ENCODE peak calls at places on chromosomes 3 and 15, in seven cellular contexts. One of them, this sample, is unnamed.

GRCh38 chr15:68512052-68512451 is 66.7 kb upstream of the CORO2B start:
- DNase-seq in spleen: no peak
- DNase-seq in Panc1: no peak
- DNase-seq in HepG2: no peak
- DNase-seq in HL-60: no peak
- DNase-seq in GM23338: no peak
- DNase-seq in transverse colon: no peak
- DNase-seq in this sample: no peak

GRCh38 chr15:82663186-82663600 is 16.0 kb upstream of the CPEB1 start:
- DNase-seq in spleen: no peak
- DNase-seq in HL-60: peak
- DNase-seq in transverse colon: peak
- DNase-seq in HepG2: peak
- DNase-seq in GM23338: peak
- DNase-seq in Panc1: no peak
- DNase-seq in this sample: no peak

GRCh38 chr15:28892789-28893610 is 7.2 kb downstream of the APBA2 start:
- DNase-seq in HL-60: no peak
- DNase-seq in HepG2: no peak
- DNase-seq in spleen: no peak
- DNase-seq in Panc1: no peak
- DNase-seq in transverse colon: no peak
- DNase-seq in GM23338: no peak
- DNase-seq in this sample: no peak

GRCh38 chr3:177358085-177358967 is 161.0 kb upstream of the TBL1XR1 start:
- DNase-seq in transverse colon: peak
- DNase-seq in Panc1: peak
- DNase-seq in GM23338: peak
- DNase-seq in HepG2: peak
- DNase-seq in HL-60: peak
- DNase-seq in spleen: peak
- DNase-seq in this sample: peak

GRCh38 chr15:70617076-70617910 is 146.1 kb downstream of the UACA start:
- DNase-seq in transverse colon: no peak
- DNase-seq in HepG2: peak
- DNase-seq in spleen: no peak
- DNase-seq in Panc1: no peak
- DNase-seq in HL-60: peak
- DNase-seq in GM23338: no peak
- DNase-seq in this sample: no peak

GRCh38 chr3:107206141-107206540 is 171.1 kb upstream of the CCDC54 start:
- DNase-seq in HL-60: peak
- DNase-seq in GM23338: peak
- DNase-seq in HepG2: peak
- DNase-seq in transverse colon: no peak
- DNase-seq in spleen: no peak
- DNase-seq in Panc1: no peak
- DNase-seq in this sample: no peak

GRCh38 chr15:65298731-65299130 is 2.9 kb downstream of the RNU5A-1 start:
- DNase-seq in HL-60: no peak
- DNase-seq in spleen: no peak
- DNase-seq in Panc1: no peak
- DNase-seq in HepG2: no peak
- DNase-seq in transverse colon: no peak
- DNase-seq in GM23338: no peak
- DNase-seq in this sample: no peak

GRCh38 chr3:175585898-175586297 is 726.8 kb downstream of the NAALADL2 start:
- DNase-seq in spleen: no peak
- DNase-seq in HepG2: no peak
- DNase-seq in HL-60: no peak
- DNase-seq in GM23338: no peak
- DNase-seq in transverse colon: no peak
- DNase-seq in Panc1: no peak
- DNase-seq in this sample: no peak

GRCh38 chr3:98680723-98681122 is 82.4 kb upstream of the ST3GAL6 start:
- DNase-seq in HL-60: no peak
- DNase-seq in HepG2: no peak
- DNase-seq in Panc1: no peak
- DNase-seq in GM23338: no peak
- DNase-seq in spleen: no peak
- DNase-seq in transverse colon: no peak
- DNase-seq in this sample: no peak

GRCh38 chr3:97485206-97485605 is 279.4 kb upstream of the ARL6 start:
- DNase-seq in Panc1: no peak
- DNase-seq in transverse colon: no peak
- DNase-seq in spleen: no peak
- DNase-seq in HepG2: no peak
- DNase-seq in GM23338: no peak
- DNase-seq in HL-60: no peak
- DNase-seq in this sample: no peak

GRCh38 chr3:126136428-126137220 is 43.8 kb downstream of the ALDH1L1 start:
- DNase-seq in GM23338: no peak
- DNase-seq in Panc1: no peak
- DNase-seq in transverse colon: peak
- DNase-seq in spleen: peak
- DNase-seq in HL-60: no peak
- DNase-seq in HepG2: no peak
- DNase-seq in this sample: peak

GRCh38 chr3:168803536-168803935 is 707.8 kb upstream of the GOLIM4 start:
- DNase-seq in HepG2: no peak
- DNase-seq in HL-60: no peak
- DNase-seq in GM23338: no peak
- DNase-seq in transverse colon: no peak
- DNase-seq in spleen: no peak
- DNase-seq in Panc1: no peak
- DNase-seq in this sample: no peak

GRCh38 chr15:76994001-76994400 is 925 bp upstream of the PSTPIP1 start:
- DNase-seq in Panc1: no peak
- DNase-seq in HepG2: no peak
- DNase-seq in HL-60: peak
- DNase-seq in GM23338: no peak
- DNase-seq in transverse colon: peak
- DNase-seq in spleen: peak
- DNase-seq in this sample: peak

GRCh38 chr3:14374444-14374883 is 27.9 kb upstream of the SLC6A6 start:
- DNase-seq in Panc1: no peak
- DNase-seq in HL-60: no peak
- DNase-seq in GM23338: no peak
- DNase-seq in transverse colon: no peak
- DNase-seq in HepG2: no peak
- DNase-seq in spleen: no peak
- DNase-seq in this sample: no peak

GRCh38 chr3:181486496-181486895 is 225.2 kb upstream of the SOX2 start:
- DNase-seq in GM23338: no peak
- DNase-seq in transverse colon: no peak
- DNase-seq in HL-60: no peak
- DNase-seq in Panc1: no peak
- DNase-seq in HepG2: no peak
- DNase-seq in spleen: no peak
- DNase-seq in this sample: no peak

GRCh38 chr3:181487236-181487978 is 224.3 kb upstream of the SOX2 start:
- DNase-seq in HepG2: no peak
- DNase-seq in GM23338: no peak
- DNase-seq in spleen: no peak
- DNase-seq in transverse colon: no peak
- DNase-seq in Panc1: no peak
- DNase-seq in HL-60: peak
- DNase-seq in this sample: no peak

GRCh38 chr3:181493423-181493822 is 218.3 kb upstream of the SOX2 start:
- DNase-seq in spleen: no peak
- DNase-seq in HL-60: no peak
- DNase-seq in Panc1: no peak
- DNase-seq in transverse colon: no peak
- DNase-seq in HepG2: no peak
- DNase-seq in GM23338: no peak
- DNase-seq in this sample: no peak

GRCh38 chr3:181484026-181484425 is 227.7 kb upstream of the SOX2 start:
- DNase-seq in transverse colon: no peak
- DNase-seq in Panc1: no peak
- DNase-seq in GM23338: no peak
- DNase-seq in spleen: no peak
- DNase-seq in HepG2: no peak
- DNase-seq in HL-60: no peak
- DNase-seq in this sample: no peak

DNA sequence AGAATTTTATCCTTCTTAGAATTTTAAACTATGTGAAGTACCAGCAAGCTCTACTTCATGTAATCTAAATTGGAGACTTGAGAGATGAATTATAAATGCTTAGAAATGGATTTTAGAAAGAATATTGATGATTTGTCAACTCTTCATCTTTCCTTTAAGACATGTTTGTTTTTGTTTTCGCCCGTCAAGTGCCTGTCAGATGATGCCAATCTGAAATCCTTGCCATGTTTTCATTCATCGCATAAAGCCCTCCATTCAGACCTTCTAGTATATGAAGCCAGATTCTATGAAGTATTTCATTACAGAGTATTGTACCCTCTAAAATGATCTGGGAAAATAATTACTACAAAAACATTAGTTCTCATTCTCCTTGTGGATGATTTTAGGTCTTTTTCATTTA is 223.2 kb upstream of the SOX2 start:
- DNase-seq in Panc1: no peak
- DNase-seq in HL-60: no peak
- DNase-seq in GM23338: no peak
- DNase-seq in spleen: no peak
- DNase-seq in transverse colon: no peak
- DNase-seq in HepG2: no peak
- DNase-seq in this sample: no peak
- H3K27ac ChIP-seq in Panc1: no peak
- H3K27ac ChIP-seq in HL-60: no peak
- H3K27ac ChIP-seq in GM23338: no peak
- H3K27ac ChIP-seq in spleen: peak
- H3K27ac ChIP-seq in transverse colon: no peak
- H3K27ac ChIP-seq in HepG2: no peak
- H3K27ac ChIP-seq in this sample: no peak

GRCh38 chr3:184320099-184320445 is 5.7 kb downstream of the EIF4G1 start:
- DNase-seq in transverse colon: peak
- DNase-seq in GM23338: peak
- DNase-seq in HepG2: peak
- DNase-seq in HL-60: peak
- DNase-seq in spleen: peak
- DNase-seq in Panc1: peak
- DNase-seq in this sample: peak
- TF ChIP-seq POLR2AphosphoS5 in transverse colon: peak
- TF ChIP-seq POLR2AphosphoS5 in GM23338: no peak
- TF ChIP-seq POLR2AphosphoS5 in HepG2: no peak
- TF ChIP-seq POLR2AphosphoS5 in HL-60: no peak
- TF ChIP-seq POLR2AphosphoS5 in spleen: peak
- TF ChIP-seq POLR2AphosphoS5 in Panc1: peak
- TF ChIP-seq POLR2AphosphoS5 in this sample: peak

GRCh38 chr15:51350723-51351122 is 9.3 kb downstream of the GLDN start:
- DNase-seq in GM23338: no peak
- DNase-seq in Panc1: no peak
- DNase-seq in transverse colon: no peak
- DNase-seq in HepG2: no peak
- DNase-seq in HL-60: no peak
- DNase-seq in spleen: no peak
- DNase-seq in this sample: no peak

GRCh38 chr15:51349156-51349844 is 7.8 kb downstream of the GLDN start:
- DNase-seq in Panc1: no peak
- DNase-seq in GM23338: no peak
- DNase-seq in transverse colon: no peak
- DNase-seq in HL-60: no peak
- DNase-seq in spleen: no peak
- DNase-seq in HepG2: no peak
- DNase-seq in this sample: no peak

GRCh38 chr15:51343466-51343865 is 2.0 kb downstream of the GLDN start:
- DNase-seq in HL-60: no peak
- DNase-seq in GM23338: no peak
- DNase-seq in Panc1: no peak
- DNase-seq in transverse colon: no peak
- DNase-seq in spleen: no peak
- DNase-seq in HepG2: no peak
- DNase-seq in this sample: no peak

GRCh38 chr15:51348688-51349087 is 7.2 kb downstream of the GLDN start:
- DNase-seq in transverse colon: no peak
- DNase-seq in Panc1: no peak
- DNase-seq in HepG2: no peak
- DNase-seq in HL-60: no peak
- DNase-seq in spleen: no peak
- DNase-seq in GM23338: no peak
- DNase-seq in this sample: no peak
- H3K27ac ChIP-seq in transverse colon: no peak
- H3K27ac ChIP-seq in Panc1: no peak
- H3K27ac ChIP-seq in HepG2: no peak
- H3K27ac ChIP-seq in HL-60: no peak
- H3K27ac ChIP-seq in spleen: no peak
- H3K27ac ChIP-seq in GM23338: no peak
- H3K27ac ChIP-seq in this sample: peak

GRCh38 chr15:89382288-89382687 is 47.7 kb upstream of the POLG start:
- DNase-seq in spleen: no peak
- DNase-seq in transverse colon: no peak
- DNase-seq in HL-60: no peak
- DNase-seq in HepG2: no peak
- DNase-seq in Panc1: no peak
- DNase-seq in GM23338: no peak
- DNase-seq in this sample: no peak
- TF ChIP-seq POLR2AphosphoS5 in spleen: no peak
- TF ChIP-seq POLR2AphosphoS5 in transverse colon: no peak
- TF ChIP-seq POLR2AphosphoS5 in HL-60: no peak
- TF ChIP-seq POLR2AphosphoS5 in HepG2: no peak
- TF ChIP-seq POLR2AphosphoS5 in Panc1: no peak
- TF ChIP-seq POLR2AphosphoS5 in GM23338: no peak
- TF ChIP-seq POLR2AphosphoS5 in this sample: no peak

GRCh38 chr3:129558772-129559564 is 16.0 kb downstream of the H1-8 start:
- DNase-seq in GM23338: no peak
- DNase-seq in HL-60: peak
- DNase-seq in spleen: peak
- DNase-seq in HepG2: peak
- DNase-seq in transverse colon: no peak
- DNase-seq in Panc1: no peak
- DNase-seq in this sample: no peak
- H3K27ac ChIP-seq in GM23338: no peak
- H3K27ac ChIP-seq in HL-60: peak
- H3K27ac ChIP-seq in spleen: peak
- H3K27ac ChIP-seq in HepG2: peak
- H3K27ac ChIP-seq in transverse colon: no peak
- H3K27ac ChIP-seq in Panc1: peak
- H3K27ac ChIP-seq in this sample: peak

DNA sequence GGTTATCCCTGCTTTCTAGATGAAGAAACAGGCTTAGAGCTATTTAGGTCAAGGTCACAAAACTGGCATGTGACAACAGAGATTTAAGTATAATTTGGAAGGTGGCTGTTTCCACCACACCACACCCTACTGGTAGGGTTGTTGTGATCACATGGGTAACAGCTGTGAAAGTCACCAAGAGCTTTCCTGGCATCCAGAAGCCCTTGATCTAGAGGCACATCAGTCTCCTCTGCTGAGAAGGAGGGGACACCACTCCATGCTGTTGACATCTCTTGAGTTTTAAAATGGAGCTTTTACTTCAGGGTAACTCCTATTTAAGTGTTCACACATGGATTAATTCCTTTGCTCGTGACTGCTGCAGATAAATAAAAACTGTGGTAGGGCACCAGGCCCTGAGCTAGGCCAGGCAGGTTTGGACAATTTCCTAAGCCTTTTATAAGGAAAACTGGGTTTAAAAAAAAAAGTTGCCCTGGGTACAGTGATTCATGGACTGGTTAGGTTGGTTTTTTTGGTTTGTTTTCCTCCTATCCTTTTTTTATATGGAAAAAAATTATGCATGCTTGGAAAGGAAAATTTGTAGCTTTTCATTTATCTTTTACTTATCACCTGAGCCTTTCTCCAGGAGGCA is 7.5 kb downstream of the EXOSC7 start:
- DNase-seq in GM23338: no peak
- DNase-seq in spleen: no peak
- DNase-seq in HL-60: no peak
- DNase-seq in HepG2: no peak
- DNase-seq in transverse colon: no peak
- DNase-seq in Panc1: no peak
- DNase-seq in this sample: no peak
- TF ChIP-seq POLR2AphosphoS5 in GM23338: no peak
- TF ChIP-seq POLR2AphosphoS5 in spleen: no peak
- TF ChIP-seq POLR2AphosphoS5 in HL-60: no peak
- TF ChIP-seq POLR2AphosphoS5 in HepG2: no peak
- TF ChIP-seq POLR2AphosphoS5 in transverse colon: no peak
- TF ChIP-seq POLR2AphosphoS5 in Panc1: no peak
- TF ChIP-seq POLR2AphosphoS5 in this sample: no peak

This sample was measured in sigmoid colon.